ENCODE peak calls at places on chromosomes 16 and 17, in nine cellular contexts. H, B, V, T, F, J, Q, X and Z are unnamed samples.

GRCh38 chr17:81842725-81843504 is 8.1 kb upstream of the PPP1R27 start:
- DNase-seq in H (no peak), B (no peak), V (no peak), T (peak), F (no peak), J (peak), Q (no peak), X (peak), Z (no peak)

GRCh38 chr17:21510686-21511367 is 134.7 kb downstream of the KCNJ12 start:
- DNase-seq in H (no peak), B (no peak), V (no peak), T (no peak), F (no peak), J (no peak), Q (no peak), X (no peak), Z (no peak)

GRCh38 chr16:2271848-2272461 is 4.0 kb upstream of the RNPS1 start:
- DNase-seq in H (no peak), B (no peak), V (no peak), T (no peak), F (no peak), J (no peak), Q (no peak), X (no peak), Z (no peak)

GRCh38 chr17:29084476-29085148 is 41.7 kb downstream of the PIPOX start:
- DNase-seq in H (no peak), B (no peak), V (peak), T (no peak), F (no peak), J (no peak), Q (peak), X (no peak), Z (no peak)

GRCh38 chr17:14595656-14596055 is 294.8 kb downstream of the HS3ST3B1 start:
- DNase-seq in H (no peak), B (no peak), V (no peak), T (no peak), F (no peak), J (no peak), Q (no peak), X (no peak), Z (no peak)

GRCh38 chr17:13044713-13045112 is 26.9 kb upstream of the ELAC2 start:
- DNase-seq in H (no peak), B (no peak), V (peak), T (no peak), F (no peak), J (peak), Q (no peak), X (no peak), Z (no peak)

GRCh38 chr16:19879241-19879792 is 5.3 kb downstream of the GPRC5B start:
- DNase-seq in H (no peak), B (no peak), V (peak), T (no peak), F (no peak), J (peak), Q (no peak), X (no peak), Z (peak)

GRCh38 chr17:63714550-63715277 is 14.8 kb upstream of the LIMD2 start:
- DNase-seq in H (no peak), B (peak), V (no peak), T (peak), F (no peak), J (peak), Q (no peak), X (no peak), Z (no peak)

GRCh38 chr16:66588981-66589713 is 9.9 kb downstream of the CMTM2 start:
- DNase-seq in H (peak), B (no peak), V (no peak), T (peak), F (peak), J (peak), Q (peak), X (peak), Z (peak)

GRCh38 chr16:15538484-15538883 is 104.1 kb downstream of the BMERB1 start:
- DNase-seq in H (no peak), B (no peak), V (no peak), T (no peak), F (no peak), J (no peak), Q (no peak), X (no peak), Z (no peak)

GRCh38 chr17:17873450-17873991 is 36.7 kb upstream of the SREBF1 start:
- DNase-seq in H (no peak), B (no peak), V (no peak), T (no peak), F (no peak), J (no peak), Q (no peak), X (no peak), Z (no peak)

GRCh38 chr17:45282683-45283644 is 21.1 kb upstream of the SPATA32 start:
- DNase-seq in H (no peak), B (no peak), V (no peak), T (peak), F (no peak), J (peak), Q (no peak), X (no peak), Z (no peak)

GRCh38 chr17:34081269-34081668 is 173.8 kb upstream of the CCL2 start:
- DNase-seq in H (peak), B (no peak), V (no peak), T (no peak), F (no peak), J (peak), Q (no peak), X (no peak), Z (peak)

GRCh38 chr16:49952386-49952785 is 72.6 kb upstream of the CNEP1R1 start:
- DNase-seq in H (no peak), B (no peak), V (no peak), T (peak), F (no peak), J (no peak), Q (no peak), X (no peak), Z (no peak)

GRCh38 chr17:64130559-64131001 is 636 bp upstream of the ERN1 start:
- DNase-seq in H (peak), B (peak), V (no peak), T (peak), F (peak), J (peak), Q (peak), X (no peak), Z (no peak)

GRCh38 chr16:3400779-3401688 is at the start of the genes ZNF174 and ZSCAN32:
- DNase-seq in H (peak), B (peak), V (peak), T (peak), F (peak), J (peak), Q (peak), X (peak), Z (peak)

GRCh38 chr16:23342083-23342640 is 40.1 kb downstream of the SCNN1B start:
- DNase-seq in H (no peak), B (no peak), V (no peak), T (no peak), F (no peak), J (no peak), Q (no peak), X (no peak), Z (no peak)

GRCh38 chr16:88804552-88805339 is 1.2 kb downstream of the CDT1 start:
- DNase-seq in H (peak), B (no peak), V (peak), T (no peak), F (no peak), J (peak), Q (no peak), X (peak), Z (peak)

GRCh38 chr17:36777118-36777517 is 160.2 kb upstream of the LHX1 start:
- DNase-seq in H (no peak), B (no peak), V (no peak), T (peak), F (no peak), J (no peak), Q (no peak), X (no peak), Z (no peak)

GRCh38 chr16:27242868-27243590 is 25.5 kb downstream of the NSMCE1 start:
- DNase-seq in H (no peak), B (peak), V (no peak), T (peak), F (peak), J (peak), Q (no peak), X (peak), Z (no peak)

GRCh38 chr16:57475711-57476339 is 10.5 kb downstream of the DOK4 start:
- DNase-seq in H (peak), B (peak), V (peak), T (peak), F (no peak), J (peak), Q (peak), X (peak), Z (peak)

GRCh38 chr16:75231570-75231969 is 12.8 kb downstream of the CTRB1 start:
- DNase-seq in H (no peak), B (no peak), V (no peak), T (no peak), F (no peak), J (no peak), Q (no peak), X (no peak), Z (no peak)

GRCh38 chr17:34562387-34562786 is 17.0 kb upstream of the TMEM132E start:
- DNase-seq in H (peak), B (no peak), V (peak), T (no peak), F (no peak), J (peak), Q (no peak), X (no peak), Z (no peak)

GRCh38 chr17:21140911-21141310 is 14.1 kb downstream of the DHRS7B start:
- DNase-seq in H (peak), B (no peak), V (no peak), T (no peak), F (no peak), J (no peak), Q (no peak), X (no peak), Z (no peak)

GRCh38 chr17:7656958-7657715 is 6.4 kb downstream of the ATP1B2 start:
- DNase-seq in H (no peak), B (no peak), V (peak), T (peak), F (no peak), J (no peak), Q (peak), X (no peak), Z (no peak)

GRCh38 chr16:84380405-84380804 is 12.1 kb downstream of the ATP2C2 start:
- DNase-seq in H (peak), B (no peak), V (no peak), T (no peak), F (no peak), J (no peak), Q (no peak), X (peak), Z (no peak)

GRCh38 chr16:1863681-1864460 is 8.1 kb downstream of the MEIOB start:
- DNase-seq in H (peak), B (no peak), V (peak), T (peak), F (no peak), J (peak), Q (no peak), X (no peak), Z (no peak)

GRCh38 chr17:16938496-16939270 is 33.2 kb downstream of the TNFRSF13B start:
- DNase-seq in H (no peak), B (peak), V (no peak), T (no peak), F (peak), J (no peak), Q (peak), X (peak), Z (peak)

GRCh38 chr17:66351053-66351452 is 48.6 kb downstream of the PRKCA start:
- DNase-seq in H (no peak), B (no peak), V (no peak), T (no peak), F (peak), J (no peak), Q (peak), X (no peak), Z (no peak)

GRCh38 chr17:77441130-77441920 is 300.6 kb downstream of the SEC14L1 start:
- DNase-seq in H (peak), B (no peak), V (no peak), T (no peak), F (no peak), J (no peak), Q (peak), X (peak), Z (no peak)

GRCh38 chr17:82317394-82318168 is at the start of gene CD7:
- DNase-seq in H (no peak), B (no peak), V (no peak), T (no peak), F (no peak), J (no peak), Q (no peak), X (peak), Z (no peak)

GRCh38 chr17:360141-360705 is 7.6 kb upstream of the RPH3AL start:
- DNase-seq in H (no peak), B (peak), V (no peak), T (no peak), F (no peak), J (no peak), Q (no peak), X (peak), Z (peak)

GRCh38 chr17:73357981-73358380 is 46.2 kb upstream of the CDC42EP4 start:
- DNase-seq in H (no peak), B (no peak), V (no peak), T (no peak), F (no peak), J (no peak), Q (no peak), X (no peak), Z (no peak)

GRCh38 chr17:8164815-8165131 is 2.0 kb upstream of the VAMP2 start:
- DNase-seq in H (no peak), B (no peak), V (no peak), T (no peak), F (no peak), J (no peak), Q (no peak), X (no peak), Z (no peak)

GRCh38 chr17:45269912-45270311 is 8.0 kb upstream of the SPATA32 start:
- DNase-seq in H (no peak), B (no peak), V (no peak), T (no peak), F (no peak), J (no peak), Q (no peak), X (no peak), Z (no peak)

GRCh38 chr17:81385320-81386111 is 9.7 kb upstream of the BAHCC1 start:
- DNase-seq in H (no peak), B (no peak), V (no peak), T (peak), F (no peak), J (no peak), Q (peak), X (no peak), Z (no peak)

DNA sequence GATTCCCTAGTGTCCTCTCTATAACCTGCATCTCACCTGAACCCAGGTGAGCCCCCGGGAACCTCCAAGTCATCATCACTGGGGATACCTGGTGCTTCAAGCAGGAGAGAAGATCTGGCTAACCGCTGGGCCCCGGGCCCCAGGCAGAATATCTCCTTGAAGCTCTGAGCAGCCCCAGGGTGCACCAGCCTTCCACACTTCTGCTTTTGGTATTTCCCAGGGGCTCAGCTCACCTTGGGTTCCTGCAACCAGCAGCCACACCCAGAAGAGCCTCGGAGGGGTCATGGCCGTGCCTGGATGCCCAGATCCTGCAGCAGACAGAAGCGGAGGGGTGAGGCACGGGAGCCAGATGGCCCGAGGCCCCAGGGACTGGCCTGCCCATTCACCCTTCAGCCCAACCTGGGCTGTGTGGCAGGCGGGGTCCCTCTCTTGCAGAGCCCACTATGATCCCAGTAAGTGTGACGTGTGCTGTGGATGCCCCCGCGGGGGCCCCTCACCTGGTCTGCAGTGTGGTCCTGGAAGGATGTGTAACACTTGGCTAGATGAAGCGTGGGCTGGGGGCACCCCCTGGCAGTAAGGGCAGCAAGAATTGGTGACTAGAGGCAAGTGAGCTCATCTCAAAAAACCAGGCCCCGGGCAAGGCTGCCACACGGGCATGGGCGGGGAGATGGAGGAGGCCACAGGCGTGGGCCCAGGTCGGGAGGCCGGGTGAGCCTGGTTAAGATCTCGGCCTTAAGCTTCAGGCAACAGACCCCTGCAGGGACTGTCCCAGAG is 2.6 kb downstream of the LGALS3BP start:
- DNase-seq in H (no peak), B (no peak), V (no peak), T (no peak), F (no peak), J (no peak), Q (no peak), X (no peak), Z (no peak)
- H3K4me3 ChIP-seq in H (no peak), B (no peak), V (no peak), T (no peak), F (no peak), J (no peak), Q (no peak), X (no peak), Z (no peak)

GRCh38 chr16:54929090-54930033 is 1.3 kb upstream of the IRX5 start:
- DNase-seq in H (peak), B (peak), V (peak), T (peak), F (peak), J (peak), Q (peak), X (peak), Z (peak)
- H3K4me3 ChIP-seq in H (peak), B (peak), V (peak), T (peak), F (peak), J (peak), Q (peak), X (peak), Z (peak)

GRCh38 chr16:71817690-71818089 is 9.1 kb upstream of the AP1G1 start:
- DNase-seq in H (no peak), B (no peak), V (no peak), T (no peak), F (no peak), J (no peak), Q (no peak), X (no peak), Z (no peak)
- H3K4me3 ChIP-seq in H (peak), B (peak), V (no peak), T (peak), F (peak), J (peak), Q (no peak), X (no peak), Z (no peak)

GRCh38 chr17:50155115-50155819 is 4.8 kb upstream of the PPP1R9B start:
- DNase-seq in H (no peak), B (peak), V (no peak), T (peak), F (peak), J (peak), Q (no peak), X (peak), Z (no peak)
- H3K4me3 ChIP-seq in H (no peak), B (peak), V (no peak), T (no peak), F (peak), J (peak), Q (no peak), X (no peak), Z (no peak)

DNA sequence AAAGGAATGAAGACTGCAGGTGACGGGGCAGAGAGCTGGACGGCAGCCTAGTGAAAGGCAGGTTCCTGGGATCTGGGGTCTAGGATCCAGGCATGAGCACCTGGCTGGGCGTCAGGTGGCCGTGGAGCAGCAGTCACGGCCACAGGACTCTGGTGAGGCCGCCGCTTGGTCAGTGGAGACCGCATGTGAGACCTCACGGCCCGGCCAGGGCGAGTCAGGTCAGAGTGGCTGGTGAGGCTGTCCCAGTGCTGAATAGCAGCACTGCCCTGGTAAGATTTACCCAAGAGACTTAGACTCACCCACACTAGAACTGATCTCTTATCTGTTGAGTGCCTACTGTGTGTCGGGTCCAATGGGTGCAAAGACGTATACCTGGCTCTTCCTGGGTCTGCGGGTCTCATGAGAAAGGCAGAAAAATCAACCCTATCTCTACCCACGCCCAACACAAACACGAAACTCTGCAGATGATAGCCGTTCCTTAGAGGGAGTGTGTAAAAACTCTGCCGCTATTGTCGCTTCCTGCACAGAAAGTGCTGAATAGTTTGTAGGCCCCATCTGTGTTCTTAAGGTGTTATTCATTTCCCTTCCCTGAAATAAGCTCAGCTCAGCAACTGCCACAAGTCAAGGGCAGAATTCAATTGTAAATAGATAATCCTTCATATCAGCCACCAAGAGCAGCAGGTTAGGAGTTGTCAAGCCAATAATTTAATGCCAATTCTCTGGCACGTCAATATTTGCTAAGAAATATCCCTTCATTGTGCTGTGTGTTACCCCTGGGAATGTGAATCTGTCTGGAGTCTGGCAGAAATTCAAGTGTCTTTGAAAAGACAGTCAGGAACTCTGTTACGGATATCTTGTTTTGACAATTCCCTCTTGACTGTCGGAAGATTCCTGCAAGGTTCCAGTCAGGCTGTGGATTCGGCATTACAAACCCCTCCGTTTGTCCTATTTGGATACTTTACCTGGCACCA is 240.0 kb downstream of the NTN1 start:
- DNase-seq in H (no peak), B (no peak), V (no peak), T (no peak), F (no peak), J (no peak), Q (no peak), X (no peak), Z (no peak)
- H3K4me3 ChIP-seq in H (no peak), B (no peak), V (no peak), T (no peak), F (no peak), J (no peak), Q (no peak), X (no peak), Z (no peak)

GRCh38 chr16:60605176-60605575 is 1431.1 kb downstream of the CDH8 start:
- DNase-seq in H (no peak), B (no peak), V (no peak), T (no peak), F (no peak), J (no peak), Q (no peak), X (no peak), Z (no peak)
- H3K4me3 ChIP-seq in H (no peak), B (no peak), V (no peak), T (no peak), F (no peak), J (no peak), Q (no peak), X (no peak), Z (no peak)